ENCODE peak calls at places on chromosomes 5 and 9, in nine cellular contexts. I, H, F, C, J, K, V, Y and S are unnamed samples.

GRCh38 chr9:35618854-35619799 is 914 bp upstream of the CD72 start:
- DNase-seq in I (no peak), H (peak; percentile 94), F (no peak), C (no peak), J (no peak), K (no peak), V (no peak), Y (no peak), S (no peak)

GRCh38 chr5:43274435-43275114 is 38.6 kb downstream of the HMGCS1 start:
- DNase-seq in I (peak; percentile 34), H (no peak), F (no peak), C (no peak), J (no peak), K (no peak), V (no peak), Y (peak; percentile 8), S (no peak)

GRCh38 chr9:98248737-98249474 is 6.5 kb downstream of the TBC1D2 start:
- DNase-seq in I (no peak), H (no peak), F (peak; percentile 62), C (no peak), J (no peak), K (peak; percentile 98), V (peak; percentile 82), Y (no peak), S (no peak)

GRCh38 chr5:147746986-147747385 is 35.5 kb downstream of the JAKMIP2 start:
- DNase-seq in I (no peak), H (no peak), F (no peak), C (no peak), J (no peak), K (no peak), V (no peak), Y (no peak), S (no peak)

GRCh38 chr5:159362190-159362589 is 31.9 kb upstream of the IL12B start:
- DNase-seq in I (no peak), H (no peak), F (no peak), C (no peak), J (no peak), K (no peak), V (no peak), Y (no peak), S (no peak)

GRCh38 chr9:126452036-126452595 is 125.5 kb downstream of the MVB12B start:
- DNase-seq in I (peak; percentile 46), H (no peak), F (no peak), C (no peak), J (no peak), K (no peak), V (no peak), Y (no peak), S (no peak)

GRCh38 chr9:136107155-136107952 is 11.3 kb downstream of the TMEM250 start:
- DNase-seq in I (no peak), H (peak; percentile 38), F (no peak), C (no peak), J (peak; percentile 60), K (no peak), V (no peak), Y (peak; percentile 66), S (no peak)

GRCh38 chr9:132114102-132114707 is 34.5 kb upstream of the MED27 start:
- DNase-seq in I (peak; percentile 90), H (no peak), F (peak; percentile 66), C (no peak), J (no peak), K (peak; percentile 62), V (peak; percentile 85), Y (peak; percentile 85), S (peak; percentile 33)

GRCh38 chr5:77627869-77628674 is 10.4 kb downstream of the OTP start:
- DNase-seq in I (peak; percentile 61), H (no peak), F (no peak), C (no peak), J (peak; percentile 35), K (no peak), V (no peak), Y (peak; percentile 78), S (no peak)

GRCh38 chr9:80797841-80798688 is 891.3 kb downstream of the TLE1 start:
- DNase-seq in I (peak; percentile 16), H (no peak), F (no peak), C (no peak), J (peak; percentile 63), K (no peak), V (peak; percentile 70), Y (no peak), S (no peak)

DNA sequence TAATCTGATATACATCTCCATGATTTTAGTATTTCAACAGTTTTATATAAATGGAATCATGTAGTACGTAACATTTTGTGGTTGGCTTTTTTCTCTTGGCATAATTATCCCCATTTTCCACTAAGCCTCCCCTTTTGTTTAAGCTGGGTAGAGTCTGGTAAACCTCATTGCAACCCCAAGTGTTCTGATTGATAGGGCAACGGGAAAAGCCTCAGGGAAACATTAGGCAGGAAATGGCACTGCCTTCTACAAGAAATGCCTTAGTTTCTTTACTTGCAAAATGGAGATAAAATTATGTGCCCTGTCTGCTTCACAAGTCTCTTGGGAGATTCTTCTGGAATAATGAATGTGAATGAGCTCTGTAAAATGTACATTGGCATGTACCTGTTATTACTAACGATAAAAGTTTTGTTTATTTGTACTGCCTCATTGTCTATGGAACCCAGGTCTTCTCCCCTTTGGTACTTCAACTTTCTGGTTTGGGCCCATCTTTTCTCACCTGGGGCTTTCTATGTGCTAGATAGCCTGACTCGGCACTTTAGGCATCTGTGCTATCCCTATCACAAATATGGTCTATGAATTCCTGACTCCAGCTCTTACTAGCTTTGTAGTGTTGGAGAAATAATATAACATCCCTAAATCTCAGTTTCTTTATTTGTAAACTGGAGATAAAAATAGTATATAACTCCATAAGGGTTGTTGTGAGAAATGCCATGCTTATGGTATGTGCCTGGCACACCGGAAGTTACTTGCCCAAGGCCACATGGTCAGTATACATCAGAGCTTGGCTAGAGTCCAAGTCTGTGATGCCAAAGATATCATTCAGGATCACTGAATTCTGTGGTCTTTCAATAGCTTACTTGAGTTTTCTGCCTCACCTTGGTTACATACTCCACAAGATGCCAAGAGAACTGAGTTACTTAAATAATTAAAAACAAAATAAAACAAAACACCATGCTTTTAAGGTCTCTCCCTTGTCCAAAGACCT is 48.2 kb upstream of the ZNF169 start:
- DNase-seq in I (no peak), H (no peak), F (peak; percentile 31), C (no peak), J (peak; percentile 17), K (peak; percentile 15), V (no peak), Y (no peak), S (no peak)
- H3K4me3 ChIP-seq in I (no peak overlapping the region), H (no peak overlapping the region), F (no peak overlapping the region), C (no peak overlapping the region), J (no peak overlapping the region), K (no peak overlapping the region), V (no peak overlapping the region), Y (no peak overlapping the region), S (no peak overlapping the region)

GRCh38 chr5:56192246-56192645 is 40.9 kb downstream of the ANKRD55 start:
- DNase-seq in I (no peak), H (no peak), F (no peak), C (no peak), J (no peak), K (no peak), V (no peak), Y (peak; percentile 11), S (no peak)

GRCh38 chr5:56191646-56192045 is 41.5 kb downstream of the ANKRD55 start:
- DNase-seq in I (no peak), H (no peak), F (no peak), C (no peak), J (no peak), K (no peak), V (no peak), Y (no peak), S (no peak)

GRCh38 chr5:56190500-56190899 is 42.6 kb downstream of the ANKRD55 start:
- DNase-seq in I (no peak), H (no peak), F (peak; percentile 64), C (no peak), J (no peak), K (peak; percentile 80), V (no peak), Y (no peak), S (no peak)

DNA sequence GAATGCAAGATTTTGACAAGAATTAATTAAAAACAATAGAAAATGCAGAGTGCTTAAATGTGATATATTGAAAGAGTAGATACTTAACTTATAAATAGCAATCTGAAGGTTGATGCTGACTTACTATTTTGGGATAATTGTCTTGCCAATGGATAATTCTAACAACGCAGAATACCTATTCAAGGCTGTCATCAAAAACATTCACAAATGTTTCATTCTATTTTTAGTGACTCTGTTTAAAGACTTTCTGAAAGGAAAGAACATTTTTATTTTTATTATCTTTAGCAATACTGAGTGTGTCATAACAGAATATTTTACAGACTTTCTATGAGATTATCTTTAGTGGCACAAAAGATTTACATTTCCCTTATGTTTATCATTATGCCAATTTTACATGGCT is 38.1 kb downstream of the ANKRD55 start:
- DNase-seq in I (no peak), H (no peak), F (no peak), C (no peak), J (no peak), K (no peak), V (no peak), Y (no peak), S (no peak)
- TF ChIP-seq EZH2phosphoT487 in I (no peak), H (no peak), F (no peak), C (no peak), J (no peak), K (no peak), V (no peak), Y (no peak), S (no peak)

DNA sequence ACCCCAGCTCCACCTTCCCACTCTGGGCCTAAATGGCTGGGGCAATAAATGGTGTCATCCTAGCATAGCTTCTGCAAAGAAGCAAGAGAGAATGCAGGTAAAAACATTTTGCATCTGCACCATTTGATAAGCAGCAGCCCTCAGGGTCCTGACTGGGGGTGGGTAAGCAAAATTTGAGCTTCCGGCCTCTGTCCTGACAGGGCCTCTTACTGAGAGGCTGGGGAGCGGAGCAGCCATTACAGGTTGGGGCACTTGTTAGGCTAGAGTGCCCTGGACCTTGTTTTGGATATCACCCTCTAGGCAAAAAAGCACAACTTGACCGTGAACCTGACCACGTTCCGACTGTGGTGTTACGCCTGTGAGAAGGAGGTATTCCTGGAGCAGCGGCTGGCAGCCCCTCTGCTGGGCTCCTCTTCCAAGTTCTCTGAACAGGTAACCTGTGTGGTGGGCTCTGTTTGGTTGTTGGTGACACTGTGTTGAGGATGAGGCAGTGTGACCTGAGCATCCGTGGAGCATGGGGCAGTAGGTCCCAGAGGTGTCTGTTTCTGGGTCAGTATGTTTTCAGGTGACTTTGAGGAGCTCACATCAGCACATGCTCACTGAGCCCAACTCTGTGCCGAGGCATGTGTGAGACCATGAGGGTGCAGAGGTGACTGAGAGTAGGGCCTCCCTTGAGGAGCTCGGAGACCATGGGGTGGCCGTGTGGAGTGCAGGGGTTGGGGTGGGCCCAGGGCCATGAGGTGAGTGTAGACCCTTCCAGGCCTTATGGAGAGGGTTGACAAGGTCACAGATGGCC is 23.1 kb downstream of the USP20 start:
- DNase-seq in I (no peak), H (no peak), F (no peak), C (no peak), J (no peak), K (no peak), V (no peak), Y (no peak), S (no peak)
- H3K4me2 ChIP-seq in I (no peak overlapping the region), H (no peak overlapping the region), F (no peak overlapping the region), C (no peak overlapping the region), J (no peak overlapping the region), K (no peak overlapping the region), V (no peak overlapping the region), Y (no peak overlapping the region), S (no peak overlapping the region)

GRCh38 chr5:35819656-35820055 is 37.0 kb upstream of the IL7R start:
- DNase-seq in I (no peak), H (no peak), F (no peak), C (no peak), J (no peak), K (no peak), V (no peak), Y (no peak), S (no peak)
- H3K4me3 ChIP-seq in I (no peak overlapping the region), H (no peak overlapping the region), F (no peak overlapping the region), C (no peak overlapping the region), J (no peak overlapping the region), K (no peak overlapping the region), V (no peak overlapping the region), Y (no peak overlapping the region), S (no peak overlapping the region)

GRCh38 chr5:892390-893136 is at the start of the genes BRD9 and TRIP13:
- DNase-seq in I (peak; percentile 94), H (peak; percentile 89), F (peak; percentile 84), C (peak; percentile 38), J (peak; percentile 98), K (peak; percentile 95), V (peak; percentile 94), Y (peak; percentile 87), S (peak; percentile 90)
- TF ChIP-seq EZH2phosphoT487 in I (no peak), H (no peak), F (no peak), C (no peak), J (no peak), K (no peak), V (no peak), Y (no peak), S (no peak)